ENCODE peak calls at places on chromosomes 13 and 19, in five cellular contexts. One of them, this sample, is unnamed.

GRCh38 chr13:106738279-106738678 is 170.3 kb upstream of the ARGLU1 start:
- DNase-seq in T-helper 2 cell: no peak
- DNase-seq in A172: no peak
- DNase-seq in fibroblast of lung: no peak
- DNase-seq in natural killer cell treated with Interleukin-12 subunit alpha and Interleukin-12 subunit beta and Interleukin-15 and Interleukin-18, amount 100 ng/mL, for 72 hours: no peak
- DNase-seq in this sample: no peak

GRCh38 chr19:44521370-44521769 is 8.1 kb downstream of the CEACAM20 start:
- DNase-seq in T-helper 2 cell: no peak
- DNase-seq in A172: no peak
- DNase-seq in fibroblast of lung: no peak
- DNase-seq in natural killer cell treated with Interleukin-12 subunit alpha and Interleukin-12 subunit beta and Interleukin-15 and Interleukin-18, amount 100 ng/mL, for 72 hours: no peak
- DNase-seq in this sample: no peak

GRCh38 chr13:44664308-44664707 is 88.2 kb upstream of the TSC22D1 start:
- DNase-seq in T-helper 2 cell: no peak
- DNase-seq in A172: no peak
- DNase-seq in fibroblast of lung: no peak
- DNase-seq in natural killer cell treated with Interleukin-12 subunit alpha and Interleukin-12 subunit beta and Interleukin-15 and Interleukin-18, amount 100 ng/mL, for 72 hours: no peak
- DNase-seq in this sample: no peak

GRCh38 chr13:32881792-32882175 is 134.4 kb upstream of the KL start:
- DNase-seq in T-helper 2 cell: no peak
- DNase-seq in A172: no peak
- DNase-seq in fibroblast of lung: no peak
- DNase-seq in natural killer cell treated with Interleukin-12 subunit alpha and Interleukin-12 subunit beta and Interleukin-15 and Interleukin-18, amount 100 ng/mL, for 72 hours: no peak
- DNase-seq in this sample: no peak

GRCh38 chr19:51325161-51325979 is 13.9 kb downstream of the IGLON5 start:
- DNase-seq in T-helper 2 cell: no peak
- DNase-seq in A172: no peak
- DNase-seq in fibroblast of lung: no peak
- DNase-seq in natural killer cell treated with Interleukin-12 subunit alpha and Interleukin-12 subunit beta and Interleukin-15 and Interleukin-18, amount 100 ng/mL, for 72 hours: no peak
- DNase-seq in this sample: no peak

GRCh38 chr19:982567-983170 is 1.5 kb upstream of the WDR18 start:
- DNase-seq in T-helper 2 cell: peak; percentile 65
- DNase-seq in A172: peak; percentile 34
- DNase-seq in fibroblast of lung: peak; percentile 42
- DNase-seq in natural killer cell treated with Interleukin-12 subunit alpha and Interleukin-12 subunit beta and Interleukin-15 and Interleukin-18, amount 100 ng/mL, for 72 hours: peak; percentile 82
- DNase-seq in this sample: peak; percentile 53

GRCh38 chr13:99303863-99304521 is 3.2 kb downstream of the GPR183 start:
- DNase-seq in T-helper 2 cell: peak; percentile 48
- DNase-seq in A172: no peak
- DNase-seq in fibroblast of lung: no peak
- DNase-seq in natural killer cell treated with Interleukin-12 subunit alpha and Interleukin-12 subunit beta and Interleukin-15 and Interleukin-18, amount 100 ng/mL, for 72 hours: no peak
- DNase-seq in this sample: no peak

GRCh38 chr19:17658666-17659065 is 29.5 kb downstream of the UNC13A start:
- DNase-seq in T-helper 2 cell: no peak
- DNase-seq in A172: no peak
- DNase-seq in fibroblast of lung: no peak
- DNase-seq in natural killer cell treated with Interleukin-12 subunit alpha and Interleukin-12 subunit beta and Interleukin-15 and Interleukin-18, amount 100 ng/mL, for 72 hours: no peak
- DNase-seq in this sample: no peak

GRCh38 chr19:35029737-35030256 is 473 bp upstream of the SCN1B start:
- DNase-seq in T-helper 2 cell: no peak
- DNase-seq in A172: peak; percentile 21
- DNase-seq in fibroblast of lung: no peak
- DNase-seq in natural killer cell treated with Interleukin-12 subunit alpha and Interleukin-12 subunit beta and Interleukin-15 and Interleukin-18, amount 100 ng/mL, for 72 hours: no peak
- DNase-seq in this sample: no peak

GRCh38 chr13:64540468-64540867 is 2689.7 kb downstream of the PCDH9 start:
- DNase-seq in T-helper 2 cell: no peak
- DNase-seq in A172: peak; percentile 8
- DNase-seq in fibroblast of lung: no peak
- DNase-seq in natural killer cell treated with Interleukin-12 subunit alpha and Interleukin-12 subunit beta and Interleukin-15 and Interleukin-18, amount 100 ng/mL, for 72 hours: no peak
- DNase-seq in this sample: no peak

GRCh38 chr13:101416181-101417042 is at the start of gene NALCN:
- DNase-seq in T-helper 2 cell: no peak
- DNase-seq in A172: peak; percentile 7
- DNase-seq in fibroblast of lung: peak; percentile 20
- DNase-seq in natural killer cell treated with Interleukin-12 subunit alpha and Interleukin-12 subunit beta and Interleukin-15 and Interleukin-18, amount 100 ng/mL, for 72 hours: no peak
- DNase-seq in this sample: no peak

GRCh38 chr19:42023121-42023942 is 29.3 kb upstream of the ATP1A3 start:
- DNase-seq in T-helper 2 cell: no peak
- DNase-seq in A172: no peak
- DNase-seq in fibroblast of lung: peak; percentile 9
- DNase-seq in natural killer cell treated with Interleukin-12 subunit alpha and Interleukin-12 subunit beta and Interleukin-15 and Interleukin-18, amount 100 ng/mL, for 72 hours: no peak
- DNase-seq in this sample: no peak

GRCh38 chr19:29714371-29714952 is 599 bp downstream of the C19orf12 start:
- DNase-seq in T-helper 2 cell: peak; percentile 8
- DNase-seq in A172: peak; percentile 10
- DNase-seq in fibroblast of lung: no peak
- DNase-seq in natural killer cell treated with Interleukin-12 subunit alpha and Interleukin-12 subunit beta and Interleukin-15 and Interleukin-18, amount 100 ng/mL, for 72 hours: no peak
- DNase-seq in this sample: peak; percentile 26

GRCh38 chr19:56668676-56669075 is 2.9 kb downstream of the ZNF835 start:
- DNase-seq in T-helper 2 cell: no peak
- DNase-seq in A172: no peak
- DNase-seq in fibroblast of lung: no peak
- DNase-seq in natural killer cell treated with Interleukin-12 subunit alpha and Interleukin-12 subunit beta and Interleukin-15 and Interleukin-18, amount 100 ng/mL, for 72 hours: no peak
- DNase-seq in this sample: no peak

GRCh38 chr19:28489126-28489660 is 723.8 kb downstream of the UQCRFS1 start:
- DNase-seq in T-helper 2 cell: no peak
- DNase-seq in A172: no peak
- DNase-seq in fibroblast of lung: no peak
- DNase-seq in natural killer cell treated with Interleukin-12 subunit alpha and Interleukin-12 subunit beta and Interleukin-15 and Interleukin-18, amount 100 ng/mL, for 72 hours: no peak
- DNase-seq in this sample: no peak

GRCh38 chr13:73428137-73428536 is 369.3 kb downstream of the KLF5 start:
- DNase-seq in T-helper 2 cell: no peak
- DNase-seq in A172: peak; percentile 20
- DNase-seq in fibroblast of lung: peak; percentile 53
- DNase-seq in natural killer cell treated with Interleukin-12 subunit alpha and Interleukin-12 subunit beta and Interleukin-15 and Interleukin-18, amount 100 ng/mL, for 72 hours: no peak
- DNase-seq in this sample: no peak

GRCh38 chr13:31835932-31836331 is 96.6 kb downstream of the RXFP2 start:
- DNase-seq in T-helper 2 cell: no peak
- DNase-seq in A172: peak; percentile 73
- DNase-seq in fibroblast of lung: peak; percentile 49
- DNase-seq in natural killer cell treated with Interleukin-12 subunit alpha and Interleukin-12 subunit beta and Interleukin-15 and Interleukin-18, amount 100 ng/mL, for 72 hours: no peak
- DNase-seq in this sample: no peak

GRCh38 chr13:110273254-110273653 is 33.7 kb downstream of the COL4A1 start:
- DNase-seq in T-helper 2 cell: no peak
- DNase-seq in A172: no peak
- DNase-seq in fibroblast of lung: no peak
- DNase-seq in natural killer cell treated with Interleukin-12 subunit alpha and Interleukin-12 subunit beta and Interleukin-15 and Interleukin-18, amount 100 ng/mL, for 72 hours: no peak
- DNase-seq in this sample: no peak

GRCh38 chr13:26202365-26202972 is 19.6 kb downstream of the RNF6 start:
- DNase-seq in T-helper 2 cell: no peak
- DNase-seq in A172: peak; percentile 27
- DNase-seq in fibroblast of lung: no peak
- DNase-seq in natural killer cell treated with Interleukin-12 subunit alpha and Interleukin-12 subunit beta and Interleukin-15 and Interleukin-18, amount 100 ng/mL, for 72 hours: no peak
- DNase-seq in this sample: no peak

GRCh38 chr19:45231891-45232290 is 13.3 kb downstream of the EXOC3L2 start:
- DNase-seq in T-helper 2 cell: no peak
- DNase-seq in A172: no peak
- DNase-seq in fibroblast of lung: no peak
- DNase-seq in natural killer cell treated with Interleukin-12 subunit alpha and Interleukin-12 subunit beta and Interleukin-15 and Interleukin-18, amount 100 ng/mL, for 72 hours: no peak
- DNase-seq in this sample: no peak

GRCh38 chr13:96181886-96182285 is 92.0 kb downstream of the HS6ST3 start:
- DNase-seq in T-helper 2 cell: no peak
- DNase-seq in A172: no peak
- DNase-seq in fibroblast of lung: no peak
- DNase-seq in natural killer cell treated with Interleukin-12 subunit alpha and Interleukin-12 subunit beta and Interleukin-15 and Interleukin-18, amount 100 ng/mL, for 72 hours: no peak
- DNase-seq in this sample: no peak

GRCh38 chr19:53945441-53945840 is 17.3 kb upstream of the CACNG8 start:
- DNase-seq in T-helper 2 cell: no peak
- DNase-seq in A172: peak; percentile 70
- DNase-seq in fibroblast of lung: no peak
- DNase-seq in natural killer cell treated with Interleukin-12 subunit alpha and Interleukin-12 subunit beta and Interleukin-15 and Interleukin-18, amount 100 ng/mL, for 72 hours: no peak
- DNase-seq in this sample: no peak

GRCh38 chr13:78958019-78958418 is 299.1 kb upstream of the OBI1 start:
- DNase-seq in T-helper 2 cell: no peak
- DNase-seq in A172: no peak
- DNase-seq in fibroblast of lung: no peak
- DNase-seq in natural killer cell treated with Interleukin-12 subunit alpha and Interleukin-12 subunit beta and Interleukin-15 and Interleukin-18, amount 100 ng/mL, for 72 hours: no peak
- DNase-seq in this sample: no peak

This sample was measured in naive thymus-derived CD8-positive, alpha-beta T cell.